ENCODE peak calls at places on chromosomes 12 and 14, in eight cellular contexts. B, A, Z, H, F, K, J and C are unnamed samples.

GRCh38 chr14:67575684-67576083 is 24.4 kb downstream of the PIGH start:
- DNase-seq in K (no peak), H (no peak), A (no peak), B (peak), Z (peak), F (no peak), J (no peak), C (no peak)

GRCh38 chr12:92987846-92988621 is 58.9 kb upstream of the EEA1 start:
- DNase-seq in F (no peak), H (no peak), K (no peak), B (no peak), Z (no peak), J (peak), A (peak), C (no peak)

GRCh38 chr12:4962539-4963486 is 53.1 kb downstream of the KCNA1 start:
- DNase-seq in B (no peak), J (no peak), K (no peak), A (no peak), F (no peak), Z (peak), H (no peak), C (no peak)

GRCh38 chr12:49684310-49684854 is 22.8 kb downstream of the FMNL3 start:
- DNase-seq in B (no peak), Z (no peak), F (no peak), J (no peak), A (no peak), K (no peak), H (no peak), C (no peak)

GRCh38 chr12:57078519-57079404 is at the start of gene NEMP1:
- DNase-seq in Z (peak), J (peak), H (peak), A (peak), K (peak), B (peak), F (peak), C (peak)

GRCh38 chr14:80426686-80427085 is 215.4 kb upstream of the DIO2 start:
- DNase-seq in Z (peak), K (peak), A (no peak), H (no peak), J (no peak), B (peak), F (no peak), C (no peak)

GRCh38 chr12:5720405-5721045 is 224.5 kb downstream of the ANO2 start:
- DNase-seq in B (no peak), K (no peak), A (no peak), H (no peak), J (no peak), Z (no peak), F (no peak), C (no peak)

GRCh38 chr12:52061470-52062166 is 8.2 kb upstream of the ATG101 start:
- DNase-seq in F (no peak), H (no peak), K (no peak), J (no peak), Z (no peak), B (no peak), A (peak), C (no peak)

GRCh38 chr12:56029166-56029519 is 8.3 kb downstream of the IKZF4 start:
- DNase-seq in Z (peak), J (peak), A (no peak), K (peak), B (peak), F (no peak), H (no peak), C (peak)

GRCh38 chr12:3755898-3756297 is 3.0 kb upstream of the CRACR2A start:
- DNase-seq in Z (no peak), B (no peak), H (no peak), F (no peak), J (no peak), A (no peak), K (no peak), C (no peak)

GRCh38 chr14:50067723-50068495 is 48.5 kb downstream of the VCPKMT start:
- DNase-seq in H (no peak), F (no peak), A (no peak), B (peak), J (no peak), K (peak), Z (peak), C (peak)

GRCh38 chr12:110906985-110907384 is 13.4 kb downstream of the MYL2 start:
- DNase-seq in Z (peak), H (no peak), B (peak), J (no peak), K (no peak), A (no peak), F (no peak), C (no peak)

GRCh38 chr12:59149995-59150642 is 229.8 kb upstream of the LRIG3 start:
- DNase-seq in B (peak), Z (peak), K (peak), H (no peak), A (peak), F (peak), J (no peak), C (peak)

GRCh38 chr12:114770323-114770722 is 86.3 kb upstream of the TBX3 start:
- DNase-seq in A (no peak), Z (no peak), J (no peak), H (no peak), K (no peak), B (no peak), F (no peak), C (no peak)

GRCh38 chr12:47863467-47863866 is 41.3 kb downstream of the VDR start:
- DNase-seq in A (no peak), H (no peak), Z (peak), B (no peak), K (no peak), F (no peak), J (no peak), C (no peak)

GRCh38 chr14:61598980-61599379 is 96.3 kb upstream of the HIF1A start:
- DNase-seq in J (no peak), F (no peak), H (no peak), B (peak), A (no peak), K (no peak), Z (no peak), C (no peak)

GRCh38 chr12:117881517-117881916 is 87.3 kb downstream of the KSR2 start:
- DNase-seq in K (no peak), A (no peak), H (no peak), F (no peak), J (no peak), Z (no peak), B (no peak), C (no peak)

GRCh38 chr12:50621435-50622304 is 116.9 kb downstream of the DIP2B start:
- DNase-seq in A (peak), H (no peak), F (no peak), Z (no peak), K (no peak), B (no peak), J (no peak), C (no peak)

GRCh38 chr12:30795660-30796507 is 41.1 kb upstream of the CAPRIN2 start:
- DNase-seq in B (peak), H (peak), J (peak), A (peak), K (peak), Z (peak), F (no peak), C (no peak)

GRCh38 chr12:116735951-116736599 is 1.8 kb downstream of the SPRING1 start:
- DNase-seq in K (no peak), H (no peak), J (peak), F (no peak), Z (no peak), A (no peak), B (no peak), C (no peak)

GRCh38 chr12:60421741-60422140 is 825.9 kb downstream of the SLC16A7 start:
- DNase-seq in K (peak), A (no peak), B (no peak), F (peak), Z (peak), J (no peak), H (no peak), C (no peak)

GRCh38 chr14:31965735-31966598 is 111.1 kb upstream of the ARHGAP5 start:
- DNase-seq in F (no peak), J (no peak), A (no peak), K (peak), Z (peak), H (no peak), B (no peak), C (no peak)

GRCh38 chr12:82407481-82407880 is 49.2 kb downstream of the METTL25 start:
- DNase-seq in Z (no peak), K (no peak), A (no peak), F (no peak), H (no peak), B (peak), J (no peak), C (no peak)

GRCh38 chr12:29611906-29612305 is 114.4 kb upstream of the OVCH1 start:
- DNase-seq in K (peak), Z (no peak), F (no peak), J (no peak), B (peak), A (no peak), H (no peak), C (no peak)
- TF ChIP-seq CTCF in K (no peak), Z (no peak), F (no peak), J (no peak), B (no peak), A (no peak), H (no peak), C (no peak)

GRCh38 chr14:34124585-34124984 is 173.7 kb upstream of the EGLN3 start:
- DNase-seq in B (no peak), H (no peak), K (no peak), Z (no peak), J (no peak), F (no peak), A (no peak), C (no peak)

GRCh38 chr14:34119107-34119858 is 168.4 kb upstream of the EGLN3 start:
- DNase-seq in H (no peak), A (no peak), K (no peak), B (no peak), Z (no peak), F (no peak), J (no peak), C (no peak)

GRCh38 chr14:34120185-34120977 is 169.5 kb upstream of the EGLN3 start:
- DNase-seq in H (no peak), K (no peak), F (no peak), Z (no peak), B (no peak), J (no peak), A (peak), C (no peak)

GRCh38 chr14:34122650-34123049 is 171.8 kb upstream of the EGLN3 start:
- DNase-seq in J (no peak), H (no peak), F (no peak), K (no peak), A (no peak), B (no peak), Z (no peak), C (no peak)

DNA sequence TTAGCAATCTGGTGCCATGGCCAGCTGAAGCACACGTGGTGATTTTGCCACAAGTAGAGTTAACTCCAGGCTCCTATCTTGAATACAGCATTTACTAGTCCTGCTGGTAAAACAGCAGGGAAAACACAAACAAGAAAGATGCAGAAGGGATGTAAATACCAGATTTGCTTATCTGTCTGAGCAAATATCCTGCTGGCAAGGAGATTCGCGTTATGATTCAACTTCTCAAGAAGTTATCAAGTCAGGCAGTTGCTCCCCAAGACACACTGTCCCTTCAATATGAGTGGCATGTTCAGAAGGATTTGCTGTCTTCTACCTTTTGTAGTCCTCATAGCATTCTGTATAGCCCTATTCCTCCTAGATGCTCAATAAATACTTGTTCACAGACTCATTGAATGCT is 171.2 kb upstream of the EGLN3 start:
- DNase-seq in J (no peak), Z (no peak), A (no peak), B (no peak), H (no peak), K (no peak), F (no peak), C (no peak)
- H3K4me3 ChIP-seq in J (no peak), Z (no peak), A (no peak), B (no peak), H (no peak), K (no peak), F (no peak), C (no peak)

DNA sequence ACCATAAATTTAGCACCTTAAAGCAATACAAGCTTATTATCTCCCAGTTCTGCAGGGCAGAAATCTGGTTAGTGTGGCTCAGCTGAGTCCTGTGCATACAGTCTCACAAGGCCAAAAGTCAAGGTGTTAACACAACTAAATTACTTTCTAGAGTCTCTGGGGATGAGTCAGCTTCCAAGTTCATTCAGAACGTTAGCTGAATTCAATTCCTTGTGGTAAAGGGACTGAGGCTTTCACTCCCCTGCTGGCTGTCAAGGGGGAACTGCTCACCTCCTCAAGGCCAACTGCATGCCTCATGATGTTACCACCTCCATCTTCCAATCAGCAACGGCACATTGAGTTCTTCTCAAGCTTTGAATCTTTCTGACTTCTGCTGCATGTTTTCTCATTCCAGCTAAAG is 27.6 kb downstream of the EML5 start:
- DNase-seq in F (peak), A (no peak), Z (peak), J (no peak), H (no peak), B (peak), K (peak), C (no peak)
- TF ChIP-seq CTCF in F (no peak), A (no peak), Z (no peak), J (no peak), H (no peak), B (no peak), K (peak), C (no peak)

GRCh38 chr14:96661244-96661969 is 135.8 kb upstream of the VRK1 start:
- DNase-seq in B (no peak), Z (no peak), K (no peak), H (no peak), J (no peak), F (no peak), A (no peak), C (no peak)

GRCh38 chr14:96660135-96660534 is 137.0 kb upstream of the VRK1 start:
- DNase-seq in H (no peak), K (no peak), B (no peak), J (no peak), Z (no peak), F (no peak), A (no peak), C (no peak)

GRCh38 chr14:96662116-96662901 is 134.9 kb upstream of the VRK1 start:
- DNase-seq in H (no peak), J (no peak), Z (peak), K (no peak), B (no peak), A (no peak), F (no peak), C (no peak)

GRCh38 chr14:96663076-96663475 is 134.1 kb upstream of the VRK1 start:
- DNase-seq in H (no peak), F (no peak), J (no peak), B (no peak), A (no peak), Z (no peak), K (no peak), C (no peak)

DNA sequence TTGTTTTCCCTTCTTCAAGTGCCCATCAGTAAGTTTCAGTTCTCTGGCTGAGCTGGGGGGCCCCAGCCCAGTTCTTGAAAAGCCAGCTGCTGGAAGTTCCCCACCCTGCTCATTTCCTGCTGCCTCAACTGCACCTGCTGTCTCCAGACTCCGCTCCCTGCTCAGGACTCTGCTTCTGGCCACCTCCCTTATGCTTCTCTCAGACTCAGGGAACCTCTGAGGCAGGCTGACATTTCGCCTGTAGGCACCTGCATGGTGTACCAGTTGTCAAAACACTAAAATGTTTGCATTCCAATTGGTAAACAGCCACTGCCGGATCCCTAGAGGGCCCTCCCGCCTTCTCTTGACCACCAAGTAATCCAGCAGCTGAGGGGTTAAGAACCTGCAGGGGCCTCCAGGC is 136.5 kb upstream of the VRK1 start:
- DNase-seq in F (no peak), B (no peak), J (no peak), Z (no peak), K (no peak), H (no peak), A (peak), C (no peak)
- H3K4me3 ChIP-seq in F (no peak), B (no peak), J (no peak), Z (no peak), K (no peak), H (no peak), A (no peak), C (no peak)

GRCh38 chr14:88384653-88385205 is 728 bp upstream of the SPATA7 start:
- DNase-seq in F (no peak), H (no peak), A (peak), B (peak), Z (peak), J (no peak), K (no peak), C (no peak)

GRCh38 chr14:88380405-88380804 is 5.1 kb upstream of the SPATA7 start:
- DNase-seq in K (peak), A (no peak), F (no peak), H (no peak), B (peak), Z (peak), J (no peak), C (no peak)

GRCh38 chr14:88388741-88389282 is 3.4 kb downstream of the SPATA7 start:
- DNase-seq in J (no peak), F (no peak), A (no peak), B (no peak), H (no peak), Z (no peak), K (no peak), C (no peak)

GRCh38 chr14:88386395-88386794 is 938 bp downstream of the SPATA7 start:
- DNase-seq in Z (no peak), B (no peak), A (no peak), F (no peak), H (no peak), J (no peak), K (no peak), C (no peak)

GRCh38 chr14:88385212-88386101 is at the start of gene SPATA7:
- DNase-seq in B (peak), F (peak), K (peak), H (peak), J (peak), A (peak), Z (peak), C (peak)
- TF ChIP-seq CTCF in B (no peak), F (no peak), K (no peak), H (no peak), J (no peak), A (no peak), Z (no peak), C (no peak)

DNA sequence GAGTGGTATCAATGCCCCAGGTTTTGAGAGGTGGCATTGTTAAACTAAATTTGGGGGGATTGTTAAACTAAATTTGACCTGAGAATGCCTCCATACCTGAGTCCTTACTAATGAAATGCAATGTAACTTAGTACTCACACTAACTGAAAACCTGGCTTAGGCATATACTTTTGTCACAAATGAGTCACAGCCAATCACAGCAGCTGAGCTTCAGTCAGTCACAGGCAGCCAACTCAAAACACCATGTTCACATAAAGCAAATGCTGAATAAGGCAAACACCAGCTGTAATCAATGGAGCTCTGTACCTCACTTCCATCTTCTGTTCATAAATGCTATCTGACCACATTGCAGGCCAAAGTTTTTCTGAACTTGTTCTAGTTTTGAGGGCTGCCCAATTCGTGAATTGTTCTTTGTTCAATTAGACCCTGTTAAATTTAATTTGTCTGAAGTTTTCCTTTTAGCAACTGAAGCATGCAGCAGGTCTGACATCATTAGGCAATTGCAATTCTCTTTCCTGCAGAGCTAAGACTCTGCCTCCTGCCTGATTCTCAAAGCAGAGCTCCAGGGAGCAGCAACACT is 130.0 kb downstream of the WIF1 start:
- DNase-seq in K (no peak), H (no peak), B (no peak), F (peak), Z (peak), J (no peak), A (peak), C (no peak)
- H3K4me3 ChIP-seq in K (no peak), H (no peak), B (no peak), F (no peak), Z (no peak), J (no peak), A (no peak), C (no peak)

GRCh38 chr12:106032141-106032925 is 106.4 kb downstream of the NUAK1 start:
- DNase-seq in A (no peak), J (no peak), B (no peak), Z (peak), K (peak), F (no peak), H (no peak), C (no peak)
- TF ChIP-seq CTCF in A (no peak), J (no peak), B (peak), Z (peak), K (peak), F (peak), H (no peak), C (peak)

GRCh38 chr14:56244138-56244789 is 126.1 kb downstream of the PELI2 start:
- DNase-seq in F (peak), J (no peak), A (no peak), K (peak), H (no peak), B (peak), Z (peak), C (peak)
- H3K4me3 ChIP-seq in F (no peak), J (no peak), A (no peak), K (peak), H (no peak), B (no peak), Z (no peak), C (no peak)

GRCh38 chr14:102672410-102672960 is 80.0 kb downstream of the RCOR1 start:
- DNase-seq in J (no peak), F (no peak), A (no peak), K (no peak), B (no peak), H (no peak), Z (no peak), C (no peak)
- TF ChIP-seq CTCF in J (no peak), F (no peak), A (no peak), K (peak), B (no peak), H (no peak), Z (no peak), C (no peak)